ENCODE peak calls at places on chromosomes 2 and 18, in five cellular contexts. L, W, B, O and N are unnamed samples. For H3K36me3, the result is how much of the 10 kb centered on the place peaks cover.

GRCh38 chr18:59923539-59924196 is 23.9 kb downstream of the PMAIP1 start:
- DNase-seq in L (no peak), B (peak), O (no peak), W (no peak), N (no peak)

GRCh38 chr2:215055891-215056290 is 82.5 kb downstream of the ABCA12 start:
- DNase-seq in O (no peak), W (no peak), B (no peak), L (no peak), N (no peak)

GRCh38 chr18:9068346-9068745 is 34.2 kb upstream of the NDUFV2 start:
- DNase-seq in O (no peak), L (no peak), W (no peak), B (no peak), N (no peak)

GRCh38 chr18:43312891-43313290 is 35.6 kb upstream of the SYT4 start:
- DNase-seq in O (no peak), W (no peak), B (no peak), L (peak), N (no peak)

GRCh38 chr2:38108907-38109731 is 33.2 kb upstream of the CYP1B1 start:
- DNase-seq in O (no peak), W (no peak), L (no peak), B (no peak), N (no peak)

GRCh38 chr2:99442837-99443236 is 47.0 kb downstream of the REV1 start:
- DNase-seq in W (peak), O (no peak), L (no peak), B (no peak), N (no peak)

GRCh38 chr2:5995832-5996231 is 303.6 kb downstream of the SOX11 start:
- DNase-seq in O (no peak), L (no peak), W (no peak), B (peak), N (no peak)

GRCh38 chr2:181626671-181627070 is 30.2 kb downstream of the CERKL start:
- DNase-seq in L (no peak), O (no peak), B (no peak), W (no peak), N (no peak)

GRCh38 chr2:237801466-237801865 is 2.9 kb downstream of the RBM44 start:
- DNase-seq in B (no peak), W (no peak), L (no peak), O (no peak), N (no peak)

GRCh38 chr2:160493227-160494028 is at the start of gene RBMS1:
- DNase-seq in B (no peak), L (no peak), O (peak), W (peak), N (peak)

GRCh38 chr2:127674241-127675209 is 805 bp downstream of the LIMS2 start:
- DNase-seq in B (no peak), W (peak), O (no peak), L (no peak), N (no peak)

GRCh38 chr2:158745067-158745865 is 49.9 kb upstream of the DAPL1 start:
- DNase-seq in L (no peak), B (no peak), O (peak), W (peak), N (peak)

GRCh38 chr2:18626256-18626668 is 36.9 kb upstream of the NT5C1B start:
- DNase-seq in L (no peak), W (no peak), B (no peak), O (no peak), N (no peak)

GRCh38 chr18:28287146-28287545 is 110.2 kb upstream of the CDH2 start:
- DNase-seq in B (no peak), W (peak), O (no peak), L (no peak), N (no peak)

GRCh38 chr2:45814951-45815621 is 163.6 kb downstream of the PRKCE start:
- DNase-seq in L (no peak), O (no peak), W (peak), B (no peak), N (peak)

GRCh38 chr2:4992226-4992625 is 700.0 kb upstream of the SOX11 start:
- DNase-seq in W (peak), O (no peak), B (no peak), L (no peak), N (peak)

GRCh38 chr2:4873328-4873727 is 818.9 kb upstream of the SOX11 start:
- DNase-seq in W (no peak), O (no peak), L (no peak), B (no peak), N (no peak)

GRCh38 chr2:200161458-200161857 is 145.0 kb upstream of the SPATS2L start:
- DNase-seq in W (no peak), B (peak), L (no peak), O (no peak), N (no peak)

GRCh38 chr18:80245781-80246655 is 1.3 kb downstream of the PARD6G start:
- DNase-seq in B (no peak), O (no peak), L (no peak), W (peak), N (peak)

GRCh38 chr18:62828852-62829251 is 113.5 kb downstream of the PHLPP1 start:
- DNase-seq in B (no peak), L (no peak), W (no peak), O (no peak), N (no peak)

GRCh38 chr2:55136138-55136541 is 85.9 kb upstream of the RTN4 start:
- DNase-seq in O (no peak), W (no peak), L (no peak), B (no peak), N (no peak)

GRCh38 chr2:40027968-40028367 is 248.9 kb upstream of the THUMPD2 start:
- DNase-seq in W (no peak), O (no peak), B (no peak), L (no peak), N (no peak)

GRCh38 chr2:28406276-28407096 is 13.8 kb downstream of the FOSL2 start:
- DNase-seq in W (no peak), B (no peak), O (no peak), L (no peak), N (no peak)

GRCh38 chr2:106107509-106108131 is 86.5 kb downstream of the UXS1 start:
- DNase-seq in O (no peak), W (no peak), B (no peak), L (no peak), N (no peak)

GRCh38 chr18:12394428-12394827 is 13.3 kb upstream of the PRELID3A start:
- DNase-seq in L (no peak), B (no peak), O (no peak), W (peak), N (no peak)

GRCh38 chr2:232816656-232817055 is 40.3 kb upstream of the KCNJ13 start:
- DNase-seq in L (no peak), O (no peak), B (no peak), W (no peak), N (no peak)
- H3K36me3 ChIP-seq in L (under half), O (under half), B (half or more), W (under half), N (half or more)

DNA sequence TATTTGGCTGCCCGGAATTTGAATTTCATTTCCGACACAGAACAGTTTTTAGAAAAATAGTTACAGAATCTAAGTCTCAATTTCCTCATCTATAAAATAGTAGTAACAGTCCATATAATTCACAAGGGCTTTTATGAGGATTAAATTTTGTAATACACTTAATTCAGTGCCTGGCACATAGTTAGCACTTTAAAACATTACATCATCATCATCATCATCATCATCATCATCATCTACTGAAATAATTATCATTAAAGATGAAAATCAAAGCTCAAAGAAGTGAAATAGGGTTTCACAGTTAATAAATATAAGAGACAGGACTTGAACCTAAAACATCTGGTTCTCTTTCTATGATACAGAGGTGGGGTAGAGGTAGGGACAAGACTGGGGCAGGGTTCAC is 13.2 kb downstream of the HEATR5B start:
- DNase-seq in B (no peak), W (no peak), O (no peak), L (no peak), N (no peak)
- H3K36me3 ChIP-seq in B (under half), W (under half), O (under half), L (under half), N (under half)

DNA sequence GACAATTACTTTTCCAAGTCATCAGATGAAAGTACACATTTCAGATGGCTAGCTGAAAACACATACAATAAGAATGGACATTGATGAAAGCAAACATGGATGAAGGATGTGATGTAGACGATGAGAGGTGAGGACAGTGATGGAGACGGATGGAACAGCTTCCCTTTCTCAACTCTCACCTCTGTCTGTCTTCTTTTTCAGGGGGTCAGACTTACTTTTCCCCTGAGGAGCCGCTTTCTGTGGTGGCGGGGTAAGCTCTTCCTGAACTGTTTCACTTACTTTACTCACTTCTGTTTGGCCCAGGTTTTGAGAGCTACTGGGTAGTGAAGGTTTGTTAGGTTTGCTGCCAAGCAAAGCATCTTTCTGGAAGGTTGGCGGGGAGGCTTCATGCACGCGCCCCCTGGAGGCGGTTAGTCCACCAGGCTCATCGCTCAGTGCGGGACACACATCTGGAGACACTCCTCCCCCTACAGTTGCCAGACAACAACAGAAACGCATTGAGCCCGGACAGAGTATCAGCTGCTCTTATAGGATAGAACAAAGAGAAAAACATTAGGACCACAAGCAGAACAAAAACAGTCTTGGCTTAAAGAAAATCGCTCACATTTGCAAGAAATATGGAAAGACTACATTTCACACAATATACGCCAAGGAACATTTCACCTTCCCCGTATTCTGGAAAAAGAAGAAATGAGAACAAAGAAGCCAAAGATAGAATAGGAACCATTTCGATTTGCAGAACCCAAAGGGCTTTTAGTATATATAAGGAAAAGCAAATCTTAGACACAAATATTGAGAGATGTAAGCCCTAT is 90.5 kb downstream of the MYOM1 start:
- DNase-seq in L (no peak), O (peak), W (peak), B (peak), N (peak)
- H3K36me3 ChIP-seq in L (under half), O (under half), W (under half), B (under half), N (under half)

GRCh38 chr2:32594573-32594972 is 33.3 kb upstream of the TTC27 start:
- DNase-seq in O (no peak), L (no peak), B (no peak), W (no peak), N (no peak)
- H3K36me3 ChIP-seq in O (under half), L (under half), B (under half), W (under half), N (under half)

GRCh38 chr2:241066171-241066892 is 35.8 kb downstream of the MTERF4 start:
- DNase-seq in W (no peak), L (no peak), B (peak), O (no peak), N (no peak)
- H3K36me3 ChIP-seq in W (under half), L (under half), B (under half), O (under half), N (under half)

GRCh38 chr2:63903003-63903402 is 61.3 kb downstream of the UGP2 start:
- DNase-seq in O (no peak), L (no peak), B (no peak), W (no peak), N (no peak)
- H3K36me3 ChIP-seq in O (under half), L (under half), B (under half), W (under half), N (under half)

DNA sequence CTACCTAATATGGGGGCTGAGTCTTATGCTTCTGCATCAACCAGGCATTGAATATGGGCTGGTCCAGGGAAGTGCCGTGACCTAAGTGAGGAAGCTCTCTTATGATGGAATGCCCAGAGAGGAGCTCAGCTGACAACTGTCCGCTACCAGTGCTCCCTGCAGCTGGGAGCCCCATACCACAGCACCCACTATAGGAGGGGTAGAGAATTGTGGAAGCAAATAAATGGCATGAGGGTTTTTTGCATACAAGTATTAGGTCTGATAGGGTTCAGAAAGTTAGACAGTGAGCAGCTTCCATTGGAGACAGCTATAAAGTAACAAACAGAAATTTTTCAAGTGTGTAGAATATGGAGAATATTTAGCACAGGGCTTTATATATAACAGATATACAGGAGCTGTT is 4.6 kb downstream of the TIMM21 start:
- DNase-seq in O (no peak), L (no peak), W (no peak), B (no peak), N (no peak)
- H3K36me3 ChIP-seq in O (under half), L (under half), W (under half), B (under half), N (half or more)

GRCh38 chr2:240154606-240155005 is 14.1 kb upstream of the OTOS start:
- DNase-seq in O (no peak), L (no peak), W (no peak), B (no peak), N (no peak)

GRCh38 chr2:240149943-240150784 is 9.7 kb upstream of the OTOS start:
- DNase-seq in O (no peak), L (no peak), W (peak), B (no peak), N (peak)

GRCh38 chr2:240147911-240148587 is 7.6 kb upstream of the OTOS start:
- DNase-seq in O (no peak), L (no peak), B (no peak), W (no peak), N (no peak)

GRCh38 chr2:240153418-240153817 is 13.0 kb upstream of the OTOS start:
- DNase-seq in W (no peak), O (no peak), B (no peak), L (no peak), N (no peak)

DNA sequence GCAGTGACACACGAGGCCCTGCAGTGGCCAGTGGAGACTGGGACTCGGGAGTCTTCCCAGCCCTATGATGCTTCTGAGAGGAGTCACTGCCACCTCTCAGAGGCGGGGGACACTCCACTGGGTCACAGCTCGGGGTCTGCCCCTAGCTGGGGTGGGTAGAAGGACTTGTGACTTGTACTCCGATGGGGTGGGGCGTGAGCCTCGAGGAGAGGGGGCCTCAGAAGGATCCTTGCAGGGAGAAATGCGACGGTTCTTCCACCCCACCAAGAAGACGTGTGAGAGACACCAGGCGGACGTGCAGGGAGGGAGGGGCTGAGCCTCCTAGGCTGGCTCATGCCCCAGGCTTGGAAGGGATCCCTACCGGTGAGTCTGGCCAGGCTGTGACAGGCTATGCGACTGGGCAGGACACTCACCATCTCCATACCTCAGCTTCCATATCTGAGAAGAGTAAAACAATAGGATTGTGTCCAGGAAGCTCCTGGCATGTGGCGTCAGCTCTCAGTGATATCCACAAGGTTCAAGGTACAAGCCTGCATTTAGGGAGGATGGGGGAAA is 11.1 kb upstream of the OTOS start:
- DNase-seq in O (no peak), B (no peak), L (no peak), W (no peak), N (no peak)
- H3K36me3 ChIP-seq in O (under half), B (under half), L (under half), W (under half), N (under half)

DNA sequence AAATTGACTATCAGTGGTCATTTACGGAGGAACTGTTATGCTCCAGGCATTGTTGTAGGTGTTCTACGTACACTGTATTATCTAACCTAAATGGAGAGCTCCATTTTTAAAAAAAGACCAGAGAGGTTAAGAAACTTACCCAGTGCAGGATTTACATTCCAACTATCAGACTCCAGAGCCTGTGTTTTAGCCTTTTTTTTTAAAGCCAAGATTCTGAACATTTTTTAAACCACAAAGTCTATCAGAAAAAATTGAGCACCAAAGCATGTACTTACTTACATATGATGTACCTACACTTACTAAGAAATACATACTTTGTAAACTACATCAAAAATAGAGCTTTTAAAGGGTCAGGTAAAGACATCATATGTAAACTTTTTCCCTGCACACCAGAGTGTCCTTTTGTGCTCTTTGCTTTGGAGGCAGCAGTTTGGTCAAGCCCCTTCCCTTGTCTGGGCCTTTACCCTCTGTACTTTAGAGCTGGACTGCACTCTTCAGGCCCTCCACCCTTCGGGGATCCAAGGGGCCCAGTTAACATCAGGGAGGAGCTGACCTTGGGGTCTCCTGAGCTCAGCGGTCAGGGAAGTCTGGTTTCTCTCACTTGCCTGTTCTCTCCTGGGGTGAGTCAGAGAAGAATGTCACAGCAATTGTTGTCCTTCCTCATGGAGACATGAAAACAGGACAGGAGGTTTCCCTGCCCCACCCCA is 58.4 kb downstream of the ITGB1BP1 start:
- DNase-seq in B (no peak), W (no peak), L (no peak), O (no peak), N (no peak)
- H3K36me3 ChIP-seq in B (under half), W (under half), L (under half), O (under half), N (under half)

GRCh38 chr18:24209558-24209957 is 70.7 kb downstream of the CABYR start:
- DNase-seq in L (no peak), W (no peak), O (no peak), B (no peak), N (no peak)

GRCh38 chr18:24219561-24220317 is 80.9 kb downstream of the CABYR start:
- DNase-seq in O (no peak), L (no peak), W (no peak), B (no peak), N (no peak)

GRCh38 chr18:24214144-24214543 is 75.3 kb downstream of the CABYR start:
- DNase-seq in B (no peak), W (peak), L (no peak), O (no peak), N (peak)

GRCh38 chr18:24212939-24213338 is 74.1 kb downstream of the CABYR start:
- DNase-seq in B (no peak), O (no peak), L (peak), W (no peak), N (no peak)

GRCh38 chr18:24214913-24215312 is 76.1 kb downstream of the CABYR start:
- DNase-seq in O (no peak), L (no peak), W (no peak), B (no peak), N (no peak)
- H3K36me3 ChIP-seq in O (under half), L (under half), W (under half), B (under half), N (under half)